ENCODE peak calls at places on chromosomes 5 and 9, in seven cellular contexts. S is gastrocnemius medialis, C is esophagus muscularis mucosa, D is IMR-90, O is uterus, L is Peyer's patch, P is ovary. M is an unnamed sample.
A peak's percentile ranks its signal among the peaks of the same experiment; 100 is the strongest.

GRCh38 chr5:76874088-76874581 is 24.3 kb downstream of the S100Z start:
- DNase-seq in P (no peak), O (no peak), C (no peak), L (peak; percentile 25), S (no peak), D (no peak), M (no peak)

GRCh38 chr9:128732576-128732975 is 8.6 kb upstream of the ZDHHC12 start:
- DNase-seq in S (no peak), L (no peak), O (no peak), P (no peak), C (no peak), D (no peak), M (no peak)

GRCh38 chr5:150317048-150318003 is 14.6 kb upstream of the ARSI start:
- DNase-seq in L (no peak), S (no peak), O (no peak), C (no peak), D (peak; percentile 95), P (peak; percentile 46), M (no peak)

GRCh38 chr9:134562146-134562753 is 79.4 kb upstream of the COL5A1 start:
- DNase-seq in S (no peak), D (peak; percentile 75), L (no peak), C (peak; percentile 89), P (no peak), O (no peak), M (peak; percentile 61)

GRCh38 chr9:116585896-116586295 is 101.2 kb upstream of the TRIM32 start:
- DNase-seq in P (no peak), D (no peak), S (no peak), O (no peak), L (no peak), C (no peak), M (no peak)

GRCh38 chr9:135416771-135417290 is 62.8 kb upstream of the PPP1R26 start:
- DNase-seq in C (no peak), P (no peak), O (no peak), L (no peak), D (no peak), S (no peak), M (no peak)

GRCh38 chr5:72248352-72249032 is 71.5 kb downstream of the MRPS27 start:
- DNase-seq in O (peak; percentile 44), C (no peak), P (peak; percentile 31), D (peak; percentile 88), L (no peak), S (peak; percentile 38), M (peak; percentile 66)

GRCh38 chr5:159263569-159263905 is 447 bp downstream of the UBLCP1 start:
- DNase-seq in L (no peak), C (no peak), O (no peak), D (no peak), S (no peak), P (no peak), M (no peak)

GRCh38 chr5:177373806-177374205 is 10.4 kb upstream of the SLC34A1 start:
- DNase-seq in L (no peak), D (no peak), C (no peak), S (no peak), P (no peak), O (no peak), M (no peak)

GRCh38 chr5:59038169-59039002 is 455.5 kb downstream of the RAB3C start:
- DNase-seq in O (no peak), S (peak; percentile 40), P (peak; percentile 16), C (no peak), D (peak; percentile 19), L (no peak), M (no peak)

DNA sequence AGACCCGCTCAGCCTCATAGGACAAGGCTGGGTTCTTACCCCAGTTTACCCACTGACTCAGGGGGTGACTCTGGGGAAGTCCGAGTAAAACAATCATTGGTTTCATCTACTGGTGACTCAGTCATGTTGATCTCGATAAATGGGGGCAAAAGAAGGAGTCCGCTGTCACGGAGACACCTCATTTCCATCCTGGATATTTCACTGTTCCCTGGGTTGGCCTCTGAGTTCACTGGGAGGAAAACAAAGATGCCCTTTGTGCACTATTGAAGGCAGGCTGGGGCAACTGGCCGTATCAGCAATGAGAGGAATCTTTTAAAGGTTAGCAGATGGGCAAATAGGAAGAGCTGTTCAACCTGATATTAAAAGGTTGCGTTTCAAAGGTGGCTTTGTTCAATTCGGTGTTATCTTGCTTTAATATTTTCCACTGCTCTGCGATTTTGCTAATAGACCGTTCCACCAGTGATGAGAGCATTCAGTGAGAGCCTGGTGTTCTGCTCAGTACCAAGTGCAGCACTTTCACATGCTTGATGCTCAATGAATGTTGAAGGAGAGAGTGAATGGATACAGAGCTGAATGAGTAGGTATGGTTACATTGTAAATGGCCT is 110.2 kb upstream of the EGFLAM start:
- DNase-seq in D (no peak), C (no peak), S (no peak), P (no peak), O (no peak), L (no peak), M (no peak)
- TF ChIP-seq POLR2A in D (no peak), C (no peak), S (no peak), P (no peak), O (no peak), L (no peak), M (no peak)

GRCh38 chr5:162193012-162193411 is 125.4 kb downstream of the GABRG2 start:
- DNase-seq in O (no peak), P (no peak), L (no peak), C (no peak), D (no peak), S (no peak), M (no peak)

DNA sequence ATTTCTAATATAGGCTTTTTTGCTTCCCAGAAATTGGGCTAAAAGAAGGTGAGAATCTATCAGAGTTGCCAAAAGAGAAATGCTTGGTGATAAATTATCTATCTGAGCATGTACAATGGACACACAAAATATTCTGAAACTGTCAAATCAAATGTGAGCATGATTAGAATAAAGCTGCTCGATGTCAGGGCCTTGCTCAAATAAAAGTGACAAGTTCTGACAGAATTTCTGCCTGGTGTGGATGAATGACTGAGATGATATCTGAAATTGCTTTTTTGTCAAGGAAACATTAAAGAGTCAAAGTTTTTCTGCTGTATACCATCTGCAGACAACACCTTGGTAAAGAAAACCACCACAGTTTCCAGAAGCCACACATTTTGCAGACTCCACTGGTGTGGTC is 128.8 kb downstream of the GABRG2 start:
- DNase-seq in D (no peak), L (no peak), S (no peak), C (no peak), O (no peak), P (no peak), M (no peak)
- TF ChIP-seq POLR2A in D (no peak), L (no peak), S (no peak), C (no peak), O (no peak), P (no peak), M (no peak)

DNA sequence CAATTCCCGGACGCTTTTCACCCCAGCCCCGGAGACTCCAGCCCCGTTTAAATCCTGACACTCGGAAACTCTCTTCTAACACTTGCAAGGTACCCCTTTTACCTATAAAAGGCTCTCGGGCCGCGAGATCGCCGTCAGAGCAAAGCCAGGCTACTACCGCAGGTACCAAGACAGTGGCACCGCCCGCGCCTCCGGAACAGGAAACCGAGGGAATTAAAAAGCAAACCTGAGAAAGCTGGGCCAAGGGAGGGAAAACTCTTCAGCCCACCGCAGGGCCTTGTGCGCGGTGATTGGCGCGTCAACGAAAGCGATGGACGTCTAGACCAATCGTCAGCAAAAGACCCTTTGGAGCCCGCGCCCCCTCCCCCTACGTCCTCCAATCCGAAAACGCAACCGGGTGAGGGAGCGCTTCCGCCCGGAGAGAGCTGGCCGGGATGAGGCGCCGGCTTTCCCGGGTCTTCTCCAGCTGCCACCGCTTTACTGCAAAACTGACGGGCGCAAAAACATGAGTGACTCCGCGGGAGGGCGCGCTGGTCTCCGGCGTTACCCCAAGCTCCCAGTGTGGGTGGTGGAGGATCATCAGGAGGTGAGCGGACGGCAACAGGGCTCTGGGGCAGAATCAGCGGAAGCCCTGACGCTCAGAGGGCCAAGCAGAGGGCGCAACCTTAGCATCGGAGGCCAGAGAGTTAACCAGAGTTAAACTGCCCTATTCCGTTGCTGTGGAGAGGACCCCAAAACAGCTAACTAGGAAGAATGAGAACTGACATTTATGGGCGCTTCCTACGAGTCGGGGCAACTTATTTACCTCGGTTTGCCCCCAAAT is at the start of the genes C5orf22 and DROSHA:
- DNase-seq in P (peak; percentile 91), S (peak; percentile 95), D (peak; percentile 95), O (peak; percentile 92), L (peak; percentile 90), C (peak; percentile 99), M (peak; percentile 98)
- TF ChIP-seq POLR2A in P (no peak), S (peak; percentile 64), D (no peak), O (peak; percentile 40), L (peak; percentile 68), C (peak; percentile 32), M (no peak)

GRCh38 chr9:130677252-130677651 is 12.9 kb downstream of the PRDM12 start:
- DNase-seq in D (no peak), C (no peak), O (no peak), S (no peak), L (no peak), P (no peak), M (no peak)

GRCh38 chr9:130685104-130685503 is 8.5 kb upstream of the EXOSC2 start:
- DNase-seq in P (no peak), S (no peak), O (no peak), L (no peak), C (no peak), D (no peak), M (no peak)

GRCh38 chr9:130681769-130682489 is 11.7 kb upstream of the EXOSC2 start:
- DNase-seq in C (no peak), S (no peak), O (no peak), D (no peak), P (peak; percentile 44), L (peak; percentile 18), M (no peak)

GRCh38 chr9:130682490-130683121 is 11.0 kb upstream of the EXOSC2 start:
- DNase-seq in D (peak; percentile 67), O (peak; percentile 68), S (peak; percentile 68), P (peak; percentile 75), L (peak; percentile 54), C (no peak), M (peak; percentile 93)

GRCh38 chr9:130680836-130681768 is 12.5 kb upstream of the EXOSC2 start:
- DNase-seq in D (peak; percentile 88), S (peak; percentile 71), L (peak; percentile 46), O (peak; percentile 70), P (peak; percentile 75), C (no peak), M (no peak)
- TF ChIP-seq POLR2A in D (no peak), S (no peak), L (no peak), O (no peak), P (no peak), C (no peak), M (no peak)